ENCODE peak calls at places on chromosomes 1 and 21, in eight cellular contexts. H is MM.1S, R is left lobe of liver, A is HS-27A, Z is left lung, L is epithelial cell of esophagus, I is nephron progenitor cell, X is ureter. B is an unnamed sample.

GRCh38 chr1:207825719-207826556 is 74.1 kb downstream of the CD46 start:
- DNase-seq in H (peak), R (peak), A (no peak), Z (peak), L (peak), I (no peak), X (no peak), B (peak)

GRCh38 chr21:15063821-15064575 is 802 bp downstream of the NRIP1 start:
- DNase-seq in H (peak), R (peak), A (no peak), Z (peak), L (peak), I (peak), X (peak), B (no peak)

GRCh38 chr1:37037675-37038074 is 3.4 kb upstream of the GRIK3 start:
- DNase-seq in H (no peak), R (no peak), A (no peak), Z (no peak), L (no peak), I (no peak), X (no peak), B (no peak)

GRCh38 chr1:15048437-15048980 is 105.0 kb upstream of the TMEM51 start:
- DNase-seq in H (no peak), R (no peak), A (no peak), Z (no peak), L (no peak), I (no peak), X (no peak), B (no peak)

GRCh38 chr1:154730986-154731489 is 123.1 kb upstream of the ADAR start:
- DNase-seq in H (no peak), R (no peak), A (no peak), Z (no peak), L (peak), I (no peak), X (no peak), B (no peak)

GRCh38 chr1:77983997-77984355 is 5.1 kb upstream of the FUBP1 start:
- DNase-seq in H (no peak), R (no peak), A (no peak), Z (no peak), L (no peak), I (no peak), X (no peak), B (no peak)

GRCh38 chr1:200917291-200917817 is 22.7 kb downstream of the INAVA start:
- DNase-seq in H (no peak), R (no peak), A (no peak), Z (no peak), L (peak), I (no peak), X (peak), B (no peak)

GRCh38 chr1:36151845-36152203 is 2.5 kb upstream of the TRAPPC3 start:
- DNase-seq in H (peak), R (no peak), A (no peak), Z (peak), L (no peak), I (no peak), X (no peak), B (no peak)

GRCh38 chr1:93690341-93690740 is 8.7 kb upstream of the BCAR3 start:
- DNase-seq in H (no peak), R (no peak), A (no peak), Z (no peak), L (no peak), I (no peak), X (no peak), B (peak)

GRCh38 chr1:233598891-233599541 is 14.9 kb upstream of the KCNK1 start:
- DNase-seq in H (no peak), R (no peak), A (no peak), Z (no peak), L (no peak), I (no peak), X (no peak), B (no peak)

GRCh38 chr1:116168277-116169032 is 57.3 kb downstream of the MAB21L3 start:
- DNase-seq in H (peak), R (peak), A (no peak), Z (peak), L (peak), I (peak), X (peak), B (no peak)

GRCh38 chr1:44822981-44823451 is 14.7 kb downstream of the BTBD19 start:
- DNase-seq in H (no peak), R (no peak), A (no peak), Z (no peak), L (no peak), I (no peak), X (no peak), B (no peak)

GRCh38 chr1:110824192-110824591 is 48.8 kb upstream of the CD53 start:
- DNase-seq in H (no peak), R (no peak), A (no peak), Z (no peak), L (no peak), I (no peak), X (no peak), B (no peak)

GRCh38 chr1:44035726-44036408 is 4.6 kb upstream of the SLC6A9 start:
- DNase-seq in H (no peak), R (no peak), A (no peak), Z (no peak), L (no peak), I (no peak), X (no peak), B (no peak)